ENCODE peak calls at places on chromosomes 12 and 14, in eight cellular contexts. A is adrenal gland; V is fibroblast of lung; R is heart left ventricle; I is CD4-positive, CD25-positive, alpha-beta regulatory T cell; U is Caco-2; C is stomach; X is HCT116. F is an unnamed sample.

GRCh38 chr14:61636792-61637191 is 58.5 kb upstream of the HIF1A start:
- DNase-seq in A (no peak), V (no peak), R (no peak), I (no peak), U (no peak), C (no peak), X (no peak), F (no peak)

GRCh38 chr14:20873370-20874177 is 17.6 kb upstream of the RNASE3 start:
- DNase-seq in A (peak; percentile 72), V (peak; percentile 63), R (peak; percentile 84), I (peak; percentile 63), U (peak; percentile 55), C (peak; percentile 85), X (peak; percentile 79), F (peak; percentile 86)

GRCh38 chr14:67663633-67664032 is 10.8 kb downstream of the VTI1B start:
- DNase-seq in A (no peak), V (no peak), R (no peak), I (no peak), U (no peak), C (no peak), X (no peak), F (no peak)

GRCh38 chr12:53326460-53327185 is 5.2 kb upstream of the AAAS start:
- DNase-seq in A (no peak), V (no peak), R (no peak), I (no peak), U (no peak), C (no peak), X (no peak), F (no peak)

GRCh38 chr12:67790660-67791059 is 142.1 kb downstream of the DYRK2 start:
- DNase-seq in A (no peak), V (no peak), R (no peak), I (no peak), U (no peak), C (no peak), X (no peak), F (no peak)

GRCh38 chr12:6199531-6200265 is 502 bp upstream of the CD9 start:
- DNase-seq in A (peak; percentile 55), V (no peak), R (peak; percentile 66), I (no peak), U (peak; percentile 70), C (no peak), X (no peak), F (no peak)

GRCh38 chr12:863285-863684 is 86.2 kb downstream of the RAD52 start:
- DNase-seq in A (no peak), V (no peak), R (no peak), I (no peak), U (no peak), C (no peak), X (no peak), F (no peak)

GRCh38 chr14:104799657-104800599 is 973 bp upstream of the ZBTB42 start:
- DNase-seq in A (peak; percentile 87), V (peak; percentile 78), R (peak; percentile 93), I (peak; percentile 75), U (peak; percentile 75), C (peak; percentile 90), X (no peak), F (peak; percentile 85)

GRCh38 chr14:72739446-72740405 is 154.2 kb downstream of the DPF3 start:
- DNase-seq in A (no peak), V (no peak), R (peak; percentile 7), I (no peak), U (no peak), C (peak; percentile 9), X (no peak), F (no peak)

GRCh38 chr14:61927015-61927414 is 164.8 kb downstream of the SNAPC1 start:
- DNase-seq in A (no peak), V (no peak), R (no peak), I (no peak), U (no peak), C (no peak), X (no peak), F (no peak)

GRCh38 chr14:80522936-80523335 is 311.6 kb upstream of the DIO2 start:
- DNase-seq in A (no peak), V (peak; percentile 6), R (no peak), I (no peak), U (no peak), C (no peak), X (no peak), F (no peak)

GRCh38 chr12:26010293-26010821 is 51.9 kb downstream of the RASSF8 start:
- DNase-seq in A (no peak), V (no peak), R (no peak), I (no peak), U (no peak), C (no peak), X (no peak), F (no peak)

GRCh38 chr12:56040151-56040550 is 1.6 kb upstream of the RPS26 start:
- DNase-seq in A (no peak), V (no peak), R (no peak), I (no peak), U (no peak), C (no peak), X (no peak), F (no peak)

GRCh38 chr12:64782181-64782580 is 23.0 kb upstream of the GNS start:
- DNase-seq in A (no peak), V (no peak), R (no peak), I (no peak), U (no peak), C (no peak), X (no peak), F (no peak)

GRCh38 chr12:46364777-46365580 is 7.6 kb downstream of the SLC38A2 start:
- DNase-seq in A (peak; percentile 72), V (peak; percentile 88), R (peak; percentile 64), I (no peak), U (no peak), C (peak; percentile 84), X (no peak), F (peak; percentile 24)

GRCh38 chr14:39731912-39732311 is 299.7 kb upstream of the FBXO33 start:
- DNase-seq in A (no peak), V (no peak), R (no peak), I (no peak), U (no peak), C (no peak), X (peak; percentile 2), F (peak; percentile 32)

GRCh38 chr12:98939350-98939749 is 294.3 kb downstream of the APAF1 start:
- DNase-seq in A (no peak), V (peak; percentile 43), R (no peak), I (no peak), U (no peak), C (no peak), X (peak; percentile 22), F (no peak)

GRCh38 chr14:105602799-105603763 is 76.7 kb downstream of the TMEM121 start:
- DNase-seq in A (no peak), V (no peak), R (no peak), I (no peak), U (no peak), C (no peak), X (no peak), F (no peak)

GRCh38 chr14:75969126-75969525 is 12.7 kb downstream of the TGFB3 start:
- DNase-seq in A (no peak), V (no peak), R (no peak), I (no peak), U (no peak), C (no peak), X (no peak), F (no peak)

GRCh38 chr14:33026850-33027420 is 88.3 kb downstream of the NPAS3 start:
- DNase-seq in A (no peak), V (peak; percentile 15), R (peak; percentile 20), I (no peak), U (no peak), C (no peak), X (no peak), F (no peak)

GRCh38 chr12:72293701-72294100 is 21.5 kb downstream of the TRHDE start:
- DNase-seq in A (no peak), V (no peak), R (no peak), I (no peak), U (no peak), C (no peak), X (no peak), F (no peak)

GRCh38 chr12:18160901-18161300 is 70.9 kb upstream of the RERGL start:
- DNase-seq in A (no peak), V (no peak), R (no peak), I (no peak), U (no peak), C (no peak), X (no peak), F (no peak)

GRCh38 chr12:131559517-131560516 is 151.1 kb upstream of the SFSWAP start:
- DNase-seq in A (no peak), V (no peak), R (no peak), I (no peak), U (no peak), C (no peak), X (peak; percentile 26), F (no peak)

GRCh38 chr14:99747167-99747566 is 46.0 kb upstream of the EML1 start:
- DNase-seq in A (peak; percentile 15), V (no peak), R (no peak), I (no peak), U (no peak), C (no peak), X (no peak), F (no peak)
- H3K4me3 ChIP-seq in A (no peak overlapping the region), V (no peak overlapping the region), R (no peak overlapping the region), I (no peak overlapping the region), U (no peak overlapping the region), C (no peak overlapping the region), X (no peak overlapping the region), F (no peak overlapping the region)

GRCh38 chr12:92605621-92606170 is 97.1 kb upstream of the PLEKHG7 start:
- DNase-seq in A (no peak), V (no peak), R (no peak), I (no peak), U (no peak), C (no peak), X (no peak), F (no peak)

GRCh38 chr12:92602930-92603623 is 99.7 kb upstream of the PLEKHG7 start:
- DNase-seq in A (no peak), V (no peak), R (no peak), I (no peak), U (peak; percentile 44), C (no peak), X (no peak), F (no peak)

GRCh38 chr12:92604786-92605185 is 98.0 kb upstream of the PLEKHG7 start:
- DNase-seq in A (no peak), V (peak; percentile 32), R (no peak), I (no peak), U (no peak), C (no peak), X (no peak), F (no peak)

GRCh38 chr12:92602476-92602875 is 100.3 kb upstream of the PLEKHG7 start:
- DNase-seq in A (no peak), V (peak; percentile 94), R (no peak), I (no peak), U (no peak), C (no peak), X (no peak), F (no peak)

GRCh38 chr12:92603741-92604432 is 98.9 kb upstream of the PLEKHG7 start:
- DNase-seq in A (no peak), V (no peak), R (no peak), I (no peak), U (no peak), C (no peak), X (no peak), F (no peak)
- H3K36me3 ChIP-seq in A (no peaks in the 10 kb centered on the region), V (no peaks in the 10 kb centered on the region), R (no peaks in the 10 kb centered on the region), I (no peaks in the 10 kb centered on the region), U (no peaks in the 10 kb centered on the region), C (no peaks in the 10 kb centered on the region), X (no peaks in the 10 kb centered on the region), F (no peaks in the 10 kb centered on the region)

GRCh38 chr14:99511421-99512109 is 30.4 kb downstream of the CCNK start:
- DNase-seq in A (no peak), V (peak; percentile 22), R (peak; percentile 38), I (no peak), U (no peak), C (no peak), X (no peak), F (no peak)
- H3K4me1 ChIP-seq in A (no peaks in the 10 kb centered on the region), V (peaks cover 2% of the 10 kb centered on the region), R (no peaks in the 10 kb centered on the region), I (no peaks in the 10 kb centered on the region), U (no peaks in the 10 kb centered on the region), C (peaks cover 35% of the 10 kb centered on the region), X (no peaks in the 10 kb centered on the region), F (no peaks in the 10 kb centered on the region)

GRCh38 chr14:74792249-74793039 is 29.3 kb downstream of the YLPM1 start:
- DNase-seq in A (no peak), V (no peak), R (no peak), I (peak; percentile 42), U (no peak), C (no peak), X (no peak), F (no peak)
- H3K4me3 ChIP-seq in A (no peak overlapping the region), V (no peak overlapping the region), R (no peak overlapping the region), I (peak overlapping the region; percentile 84), U (no peak overlapping the region), C (no peak overlapping the region), X (no peak overlapping the region), F (no peak overlapping the region)